ENCODE peak calls at places on chromosomes 2 and 18, in nine cellular contexts. One of them, this sample, is unnamed.

GRCh38 chr18:62091487-62092120 is 95.3 kb downstream of the PIGN start:
- DNase-seq in hepatocyte: no peak
- DNase-seq in GM12865: no peak
- DNase-seq in choroid plexus epithelial cell: no peak
- DNase-seq in lower lobe of right lung: no peak
- DNase-seq in cardiac muscle cell: no peak
- DNase-seq in A549: no peak
- DNase-seq in neural progenitor cell: no peak
- DNase-seq in adrenal gland: no peak
- DNase-seq in this sample: no peak

GRCh38 chr18:47120428-47120827 is 29.9 kb downstream of the HDHD2 start:
- DNase-seq in choroid plexus epithelial cell: no peak
- DNase-seq in adrenal gland: no peak
- DNase-seq in GM12865: peak; percentile 82
- DNase-seq in hepatocyte: no peak
- DNase-seq in lower lobe of right lung: no peak
- DNase-seq in neural progenitor cell: no peak
- DNase-seq in A549: no peak
- DNase-seq in cardiac muscle cell: no peak
- DNase-seq in this sample: no peak

GRCh38 chr18:37967261-37967660 is 401.7 kb upstream of the CELF4 start:
- DNase-seq in cardiac muscle cell: no peak
- DNase-seq in A549: no peak
- DNase-seq in neural progenitor cell: no peak
- DNase-seq in hepatocyte: no peak
- DNase-seq in choroid plexus epithelial cell: no peak
- DNase-seq in GM12865: no peak
- DNase-seq in adrenal gland: no peak
- DNase-seq in lower lobe of right lung: no peak
- DNase-seq in this sample: no peak

GRCh38 chr2:106843910-106844250 is 42.1 kb downstream of the ST6GAL2 start:
- DNase-seq in GM12865: no peak
- DNase-seq in A549: no peak
- DNase-seq in choroid plexus epithelial cell: no peak
- DNase-seq in hepatocyte: no peak
- DNase-seq in lower lobe of right lung: no peak
- DNase-seq in adrenal gland: no peak
- DNase-seq in cardiac muscle cell: no peak
- DNase-seq in neural progenitor cell: no peak
- DNase-seq in this sample: no peak

GRCh38 chr2:101802329-101802728 is 104.8 kb downstream of the MAP4K4 start:
- DNase-seq in neural progenitor cell: no peak
- DNase-seq in adrenal gland: no peak
- DNase-seq in cardiac muscle cell: no peak
- DNase-seq in choroid plexus epithelial cell: no peak
- DNase-seq in A549: no peak
- DNase-seq in GM12865: no peak
- DNase-seq in lower lobe of right lung: peak; percentile 43
- DNase-seq in hepatocyte: peak; percentile 56
- DNase-seq in this sample: no peak

GRCh38 chr2:217412721-217413120 is 552.9 kb upstream of the TNP1 start:
- DNase-seq in lower lobe of right lung: no peak
- DNase-seq in GM12865: no peak
- DNase-seq in cardiac muscle cell: no peak
- DNase-seq in hepatocyte: no peak
- DNase-seq in A549: no peak
- DNase-seq in choroid plexus epithelial cell: peak; percentile 49
- DNase-seq in neural progenitor cell: no peak
- DNase-seq in adrenal gland: no peak
- DNase-seq in this sample: no peak

GRCh38 chr2:131094655-131095281 is 1.5 kb upstream of the FAM168B start:
- DNase-seq in A549: no peak
- DNase-seq in lower lobe of right lung: no peak
- DNase-seq in cardiac muscle cell: no peak
- DNase-seq in GM12865: peak; percentile 9
- DNase-seq in hepatocyte: no peak
- DNase-seq in choroid plexus epithelial cell: peak; percentile 15
- DNase-seq in neural progenitor cell: no peak
- DNase-seq in adrenal gland: no peak
- DNase-seq in this sample: no peak

GRCh38 chr2:20355131-20355530 is 4.5 kb upstream of the PUM2 start:
- DNase-seq in lower lobe of right lung: no peak
- DNase-seq in choroid plexus epithelial cell: peak; percentile 98
- DNase-seq in cardiac muscle cell: no peak
- DNase-seq in adrenal gland: peak; percentile 59
- DNase-seq in A549: no peak
- DNase-seq in neural progenitor cell: no peak
- DNase-seq in hepatocyte: no peak
- DNase-seq in GM12865: no peak
- DNase-seq in this sample: no peak

GRCh38 chr2:21422050-21422449 is 298.3 kb downstream of the TDRD15 start:
- DNase-seq in GM12865: peak; percentile 64
- DNase-seq in cardiac muscle cell: peak; percentile 67
- DNase-seq in A549: no peak
- DNase-seq in neural progenitor cell: peak; percentile 66
- DNase-seq in lower lobe of right lung: peak; percentile 56
- DNase-seq in choroid plexus epithelial cell: peak; percentile 60
- DNase-seq in adrenal gland: no peak
- DNase-seq in hepatocyte: peak; percentile 51
- DNase-seq in this sample: no peak

GRCh38 chr2:46776687-46777327 is 138.8 kb downstream of the MCFD2 start:
- DNase-seq in lower lobe of right lung: peak; percentile 60
- DNase-seq in GM12865: peak; percentile 63
- DNase-seq in adrenal gland: peak; percentile 60
- DNase-seq in hepatocyte: peak; percentile 78
- DNase-seq in cardiac muscle cell: peak; percentile 70
- DNase-seq in neural progenitor cell: peak; percentile 75
- DNase-seq in A549: peak; percentile 76
- DNase-seq in choroid plexus epithelial cell: peak; percentile 88
- DNase-seq in this sample: no peak

GRCh38 chr2:38702413-38702812 is 36.5 kb downstream of the GALM start:
- DNase-seq in lower lobe of right lung: no peak
- DNase-seq in hepatocyte: peak; percentile 58
- DNase-seq in choroid plexus epithelial cell: peak; percentile 80
- DNase-seq in cardiac muscle cell: no peak
- DNase-seq in GM12865: no peak
- DNase-seq in adrenal gland: no peak
- DNase-seq in A549: no peak
- DNase-seq in neural progenitor cell: no peak
- DNase-seq in this sample: no peak

GRCh38 chr2:63023444-63023843 is 27.2 kb upstream of the OTX1 start:
- DNase-seq in cardiac muscle cell: peak; percentile 49
- DNase-seq in neural progenitor cell: peak; percentile 61
- DNase-seq in GM12865: peak; percentile 46
- DNase-seq in lower lobe of right lung: no peak
- DNase-seq in choroid plexus epithelial cell: peak; percentile 72
- DNase-seq in adrenal gland: no peak
- DNase-seq in A549: peak; percentile 37
- DNase-seq in hepatocyte: peak; percentile 11
- DNase-seq in this sample: no peak

GRCh38 chr2:165573534-165574461 is 104.3 kb downstream of the CSRNP3 start:
- DNase-seq in choroid plexus epithelial cell: peak; percentile 33
- DNase-seq in adrenal gland: peak; percentile 67
- DNase-seq in cardiac muscle cell: peak; percentile 80
- DNase-seq in A549: no peak
- DNase-seq in lower lobe of right lung: peak; percentile 45
- DNase-seq in GM12865: no peak
- DNase-seq in neural progenitor cell: peak; percentile 92
- DNase-seq in hepatocyte: peak; percentile 78
- DNase-seq in this sample: no peak

GRCh38 chr2:73870084-73870483 is 22.7 kb upstream of the ACTG2 start:
- DNase-seq in adrenal gland: no peak
- DNase-seq in choroid plexus epithelial cell: peak; percentile 97
- DNase-seq in lower lobe of right lung: no peak
- DNase-seq in GM12865: no peak
- DNase-seq in cardiac muscle cell: no peak
- DNase-seq in neural progenitor cell: no peak
- DNase-seq in A549: no peak
- DNase-seq in hepatocyte: peak; percentile 27
- DNase-seq in this sample: no peak

GRCh38 chr18:54812885-54813284 is 15.4 kb upstream of the RAB27B start:
- DNase-seq in choroid plexus epithelial cell: no peak
- DNase-seq in adrenal gland: no peak
- DNase-seq in hepatocyte: no peak
- DNase-seq in A549: no peak
- DNase-seq in lower lobe of right lung: no peak
- DNase-seq in neural progenitor cell: no peak
- DNase-seq in GM12865: peak; percentile 9
- DNase-seq in cardiac muscle cell: no peak
- DNase-seq in this sample: no peak

GRCh38 chr18:63440219-63440618 is 17.9 kb upstream of the VPS4B start:
- DNase-seq in A549: no peak
- DNase-seq in hepatocyte: no peak
- DNase-seq in adrenal gland: no peak
- DNase-seq in cardiac muscle cell: no peak
- DNase-seq in neural progenitor cell: no peak
- DNase-seq in lower lobe of right lung: no peak
- DNase-seq in GM12865: no peak
- DNase-seq in choroid plexus epithelial cell: no peak
- DNase-seq in this sample: peak; percentile 73

GRCh38 chr2:147197754-147198153 is 647.1 kb upstream of the ACVR2A start:
- DNase-seq in choroid plexus epithelial cell: no peak
- DNase-seq in GM12865: no peak
- DNase-seq in cardiac muscle cell: no peak
- DNase-seq in hepatocyte: no peak
- DNase-seq in lower lobe of right lung: no peak
- DNase-seq in A549: no peak
- DNase-seq in neural progenitor cell: no peak
- DNase-seq in adrenal gland: no peak
- DNase-seq in this sample: no peak

GRCh38 chr2:64881037-64881492 is 108.1 kb upstream of the SLC1A4 start:
- DNase-seq in choroid plexus epithelial cell: no peak
- DNase-seq in lower lobe of right lung: no peak
- DNase-seq in hepatocyte: no peak
- DNase-seq in A549: no peak
- DNase-seq in neural progenitor cell: no peak
- DNase-seq in adrenal gland: no peak
- DNase-seq in cardiac muscle cell: no peak
- DNase-seq in GM12865: no peak
- DNase-seq in this sample: no peak

GRCh38 chr18:70450658-70451253 is 161.9 kb downstream of the SOCS6 start:
- DNase-seq in neural progenitor cell: no peak
- DNase-seq in cardiac muscle cell: peak; percentile 14
- DNase-seq in A549: no peak
- DNase-seq in choroid plexus epithelial cell: peak; percentile 43
- DNase-seq in lower lobe of right lung: no peak
- DNase-seq in adrenal gland: no peak
- DNase-seq in GM12865: peak; percentile 11
- DNase-seq in hepatocyte: no peak
- DNase-seq in this sample: no peak

GRCh38 chr2:61604433-61604832 is 66.3 kb upstream of the XPO1 start:
- DNase-seq in adrenal gland: no peak
- DNase-seq in neural progenitor cell: no peak
- DNase-seq in lower lobe of right lung: no peak
- DNase-seq in A549: no peak
- DNase-seq in GM12865: no peak
- DNase-seq in hepatocyte: no peak
- DNase-seq in choroid plexus epithelial cell: no peak
- DNase-seq in cardiac muscle cell: no peak
- DNase-seq in this sample: no peak

GRCh38 chr2:229087843-229088520 is 183.1 kb downstream of the PID1 start:
- DNase-seq in neural progenitor cell: no peak
- DNase-seq in GM12865: no peak
- DNase-seq in A549: no peak
- DNase-seq in hepatocyte: no peak
- DNase-seq in cardiac muscle cell: no peak
- DNase-seq in adrenal gland: no peak
- DNase-seq in choroid plexus epithelial cell: peak; percentile 50
- DNase-seq in lower lobe of right lung: no peak
- DNase-seq in this sample: no peak

GRCh38 chr18:57910817-57911216 is 107.7 kb upstream of the ATP8B1 start:
- DNase-seq in cardiac muscle cell: no peak
- DNase-seq in neural progenitor cell: peak; percentile 31
- DNase-seq in adrenal gland: no peak
- DNase-seq in lower lobe of right lung: no peak
- DNase-seq in choroid plexus epithelial cell: no peak
- DNase-seq in hepatocyte: no peak
- DNase-seq in A549: peak; percentile 21
- DNase-seq in GM12865: peak; percentile 20
- DNase-seq in this sample: no peak

GRCh38 chr2:149767516-149767974 is 180.0 kb upstream of the MMADHC start:
- DNase-seq in lower lobe of right lung: no peak
- DNase-seq in choroid plexus epithelial cell: peak; percentile 87
- DNase-seq in neural progenitor cell: no peak
- DNase-seq in A549: no peak
- DNase-seq in cardiac muscle cell: peak; percentile 2
- DNase-seq in GM12865: no peak
- DNase-seq in adrenal gland: no peak
- DNase-seq in hepatocyte: no peak
- DNase-seq in this sample: no peak

GRCh38 chr2:207619764-207620203 is 5.4 kb downstream of the METTL21A start:
- DNase-seq in GM12865: peak; percentile 35
- DNase-seq in choroid plexus epithelial cell: no peak
- DNase-seq in hepatocyte: no peak
- DNase-seq in A549: no peak
- DNase-seq in lower lobe of right lung: no peak
- DNase-seq in neural progenitor cell: no peak
- DNase-seq in cardiac muscle cell: no peak
- DNase-seq in adrenal gland: no peak
- DNase-seq in this sample: no peak
- H3K4me3 ChIP-seq in GM12865: no peak overlapping the region
- H3K4me3 ChIP-seq in choroid plexus epithelial cell: no peak overlapping the region
- H3K4me3 ChIP-seq in hepatocyte: no peak overlapping the region
- H3K4me3 ChIP-seq in A549: no peak overlapping the region
- H3K4me3 ChIP-seq in lower lobe of right lung: no peak overlapping the region
- H3K4me3 ChIP-seq in neural progenitor cell: no peak overlapping the region
- H3K4me3 ChIP-seq in cardiac muscle cell: no peak overlapping the region
- H3K4me3 ChIP-seq in adrenal gland: no peak overlapping the region
- H3K4me3 ChIP-seq in this sample: no peak overlapping the region

GRCh38 chr2:25268136-25268535 is 73.6 kb downstream of the DNMT3A start:
- DNase-seq in A549: no peak
- DNase-seq in hepatocyte: no peak
- DNase-seq in lower lobe of right lung: no peak
- DNase-seq in cardiac muscle cell: no peak
- DNase-seq in adrenal gland: no peak
- DNase-seq in neural progenitor cell: no peak
- DNase-seq in choroid plexus epithelial cell: no peak
- DNase-seq in GM12865: no peak
- DNase-seq in this sample: no peak
- H3K4me3 ChIP-seq in A549: no peak overlapping the region
- H3K4me3 ChIP-seq in hepatocyte: no peak overlapping the region
- H3K4me3 ChIP-seq in lower lobe of right lung: no peak overlapping the region
- H3K4me3 ChIP-seq in cardiac muscle cell: no peak overlapping the region
- H3K4me3 ChIP-seq in adrenal gland: no peak overlapping the region
- H3K4me3 ChIP-seq in neural progenitor cell: no peak overlapping the region
- H3K4me3 ChIP-seq in choroid plexus epithelial cell: no peak overlapping the region
- H3K4me3 ChIP-seq in GM12865: no peak overlapping the region
- H3K4me3 ChIP-seq in this sample: no peak overlapping the region

GRCh38 chr2:179701524-179702110 is 159.8 kb downstream of the ZNF385B start:
- DNase-seq in neural progenitor cell: no peak
- DNase-seq in GM12865: no peak
- DNase-seq in cardiac muscle cell: no peak
- DNase-seq in lower lobe of right lung: no peak
- DNase-seq in choroid plexus epithelial cell: no peak
- DNase-seq in A549: no peak
- DNase-seq in hepatocyte: peak; percentile 10
- DNase-seq in adrenal gland: no peak
- DNase-seq in this sample: no peak
- H3K4me3 ChIP-seq in neural progenitor cell: no peak overlapping the region
- H3K4me3 ChIP-seq in GM12865: no peak overlapping the region
- H3K4me3 ChIP-seq in cardiac muscle cell: no peak overlapping the region
- H3K4me3 ChIP-seq in lower lobe of right lung: no peak overlapping the region
- H3K4me3 ChIP-seq in choroid plexus epithelial cell: no peak overlapping the region
- H3K4me3 ChIP-seq in A549: no peak overlapping the region
- H3K4me3 ChIP-seq in hepatocyte: no peak overlapping the region
- H3K4me3 ChIP-seq in adrenal gland: no peak overlapping the region
- H3K4me3 ChIP-seq in this sample: no peak overlapping the region

GRCh38 chr2:43074052-43074451 is 152.4 kb downstream of the ZFP36L2 start:
- DNase-seq in cardiac muscle cell: no peak
- DNase-seq in A549: no peak
- DNase-seq in hepatocyte: no peak
- DNase-seq in choroid plexus epithelial cell: no peak
- DNase-seq in GM12865: no peak
- DNase-seq in neural progenitor cell: no peak
- DNase-seq in lower lobe of right lung: no peak
- DNase-seq in adrenal gland: no peak
- DNase-seq in this sample: peak; percentile 76
- H3K4me3 ChIP-seq in cardiac muscle cell: no peak overlapping the region
- H3K4me3 ChIP-seq in A549: no peak overlapping the region
- H3K4me3 ChIP-seq in hepatocyte: no peak overlapping the region
- H3K4me3 ChIP-seq in choroid plexus epithelial cell: no peak overlapping the region
- H3K4me3 ChIP-seq in GM12865: no peak overlapping the region
- H3K4me3 ChIP-seq in neural progenitor cell: no peak overlapping the region
- H3K4me3 ChIP-seq in lower lobe of right lung: no peak overlapping the region
- H3K4me3 ChIP-seq in adrenal gland: no peak overlapping the region
- H3K4me3 ChIP-seq in this sample: no peak overlapping the region